ENCODE peak calls at places on chromosomes 2 and 18, in ten cellular contexts. V, U, W, F, Q, I, Y, C, M and T are unnamed samples.

GRCh38 chr2:127935337-127935736 is 49.6 kb upstream of the AMMECR1L start:
- DNase-seq in M (no peak), I (no peak), V (no peak), C (no peak), W (no peak), Q (no peak), Y (no peak), U (no peak), F (no peak), T (no peak)

GRCh38 chr2:240873805-240874714 is 5.4 kb downstream of the AGXT start:
- DNase-seq in I (no peak), C (no peak), Q (no peak), F (no peak), V (peak), M (no peak), U (no peak), Y (peak), W (no peak), T (no peak)

GRCh38 chr2:39668576-39668975 is 2.9 kb downstream of the TMEM178A start:
- DNase-seq in Y (no peak), C (no peak), U (no peak), Q (no peak), V (no peak), W (no peak), M (no peak), I (no peak), F (no peak), T (no peak)

GRCh38 chr2:71933467-71934319 is 214.0 kb downstream of the CYP26B1 start:
- DNase-seq in C (no peak), W (no peak), V (no peak), M (no peak), I (no peak), Q (no peak), U (no peak), F (no peak), Y (no peak), T (peak)

GRCh38 chr18:22349966-22350365 is 67.7 kb downstream of the CTAGE1 start:
- DNase-seq in C (no peak), W (no peak), I (no peak), F (no peak), V (no peak), Q (no peak), Y (no peak), U (no peak), M (no peak), T (no peak)

GRCh38 chr2:237517163-237517562 is 30.1 kb downstream of the MLPH start:
- DNase-seq in U (no peak), V (no peak), Q (no peak), M (no peak), Y (no peak), W (no peak), C (no peak), F (no peak), I (no peak), T (no peak)

GRCh38 chr2:240506406-240507059 is 51.3 kb downstream of the ANKMY1 start:
- DNase-seq in C (no peak), M (no peak), V (no peak), Y (no peak), W (no peak), F (no peak), I (no peak), Q (no peak), U (no peak), T (no peak)

GRCh38 chr18:69757733-69758132 is 189.9 kb downstream of the CD226 start:
- DNase-seq in I (no peak), C (no peak), V (no peak), M (no peak), Q (no peak), U (no peak), W (no peak), F (no peak), Y (no peak), T (no peak)

GRCh38 chr2:133561045-133561852 is 7.0 kb downstream of the NCKAP5 start:
- DNase-seq in F (peak), M (no peak), V (no peak), Y (no peak), Q (peak), I (no peak), U (no peak), C (no peak), W (no peak), T (peak)

GRCh38 chr2:111897924-111898702 is at the start of gene MERTK:
- DNase-seq in M (peak), V (peak), Y (peak), Q (peak), W (peak), C (no peak), I (peak), U (peak), F (peak), T (no peak)

GRCh38 chr2:111903930-111904439 is 5.6 kb downstream of the MERTK start:
- DNase-seq in C (no peak), Q (no peak), W (no peak), U (no peak), Y (no peak), F (no peak), M (no peak), V (no peak), I (no peak), T (no peak)

GRCh38 chr2:111903516-111903915 is 5.1 kb downstream of the MERTK start:
- DNase-seq in Y (no peak), I (no peak), U (no peak), F (no peak), M (no peak), C (no peak), W (no peak), Q (no peak), V (no peak), T (no peak)

GRCh38 chr2:111898703-111899514 is 502 bp downstream of the MERTK start:
- DNase-seq in F (peak), W (no peak), I (peak), Q (no peak), V (peak), Y (no peak), C (no peak), M (peak), U (peak), T (no peak)

DNA sequence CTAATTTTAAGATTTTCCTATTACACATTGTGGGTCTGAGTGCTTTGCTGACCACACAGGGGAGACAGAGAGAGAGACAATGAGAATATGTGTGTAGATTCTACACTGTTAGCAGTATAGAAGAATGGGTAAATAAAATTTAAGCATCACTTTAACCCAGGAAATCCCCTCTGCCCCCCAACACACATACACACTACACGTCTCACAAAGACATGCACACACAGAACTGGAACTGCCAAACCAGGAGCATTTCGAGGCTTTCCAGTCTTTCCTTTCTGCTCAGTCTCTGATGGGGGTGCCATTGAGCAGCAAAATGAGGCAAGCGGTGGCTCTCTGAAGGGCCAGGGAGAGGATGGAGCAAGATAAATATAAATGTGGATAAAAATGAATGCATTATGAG is 2.5 kb downstream of the MERTK start:
- DNase-seq in M (no peak), I (no peak), Y (no peak), V (no peak), C (no peak), U (no peak), Q (peak), F (peak), W (no peak), T (no peak)
- TF ChIP-seq CTCF in M (no peak), I (no peak), Y (no peak), V (no peak), C (peak), U (peak), Q (peak), F (no peak), W (peak), T (peak)

GRCh38 chr18:47876813-47877212 is 53.6 kb downstream of the SMAD2 start:
- DNase-seq in V (no peak), F (no peak), Q (no peak), I (no peak), W (no peak), C (no peak), U (no peak), Y (no peak), M (no peak), T (no peak)
- TF ChIP-seq CTCF in V (no peak), F (no peak), Q (no peak), I (no peak), W (no peak), C (no peak), U (no peak), Y (no peak), M (no peak), T (no peak)

DNA sequence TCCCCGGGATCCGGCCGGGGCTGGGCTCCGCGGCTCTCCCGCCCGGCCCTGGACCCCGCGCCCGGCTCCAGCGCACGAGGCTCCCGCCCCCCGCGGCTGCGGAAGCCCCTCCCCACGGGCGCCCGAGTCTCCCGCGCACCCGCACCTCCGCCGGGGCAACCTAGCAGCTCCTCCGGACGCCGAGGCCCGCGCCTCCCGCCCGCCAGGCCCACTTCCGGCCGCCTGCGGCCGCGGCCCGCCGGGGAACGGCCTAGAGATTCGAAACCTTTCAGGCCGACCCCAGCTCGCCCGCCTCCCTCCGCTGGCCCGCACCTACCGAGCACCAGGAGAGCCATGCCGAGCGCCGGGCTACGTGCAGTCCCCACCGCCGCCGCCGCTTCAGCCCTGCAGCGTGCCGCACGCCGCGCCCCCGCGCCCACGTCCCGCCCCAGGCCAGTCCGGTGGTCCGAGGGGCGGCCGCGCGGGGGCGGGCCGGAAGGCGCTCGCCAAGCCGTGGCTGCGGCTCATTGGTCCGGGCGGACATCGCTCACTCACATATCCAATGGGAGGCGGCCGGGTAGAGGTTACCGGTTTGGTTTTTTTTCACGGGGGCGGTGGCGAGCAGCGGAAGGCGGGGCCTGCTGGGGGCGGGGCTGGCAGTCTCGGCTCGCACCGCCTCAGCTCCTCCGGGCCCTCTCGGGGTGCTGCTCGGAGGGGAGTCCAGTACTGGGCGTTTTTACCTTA is at the start of gene PDIA6:
- DNase-seq in C (peak), F (peak), V (peak), U (peak), W (peak), Y (peak), M (peak), Q (peak), I (peak), T (peak)
- TF ChIP-seq CTCF in C (no peak), F (peak), V (no peak), U (no peak), W (no peak), Y (peak), M (no peak), Q (peak), I (peak), T (no peak)

GRCh38 chr2:189633392-189633811 is 27.9 kb upstream of the ASNSD1 start:
- DNase-seq in U (no peak), I (no peak), Y (no peak), W (no peak), M (no peak), V (no peak), Q (no peak), C (no peak), F (peak), T (no peak)
- TF ChIP-seq CTCF in U (peak), I (peak), Y (no peak), W (peak), M (peak), V (no peak), Q (no peak), C (peak), F (peak), T (peak)